ENCODE peak calls at places on chromosome 22, in five cellular contexts. One of them, this sample, is unnamed.

GRCh38 chr22:50399751-50400331 is 56.7 kb downstream of the PPP6R2 start:
- DNase-seq in fibroblast of villous mesenchyme: peak
- DNase-seq in posterior vena cava: no peak
- DNase-seq in RKO: peak
- DNase-seq in GDM1: peak
- DNase-seq in this sample: no peak

GRCh38 chr22:49948116-49948515 is 12.5 kb upstream of the PIM3 start:
- DNase-seq in fibroblast of villous mesenchyme: no peak
- DNase-seq in posterior vena cava: no peak
- DNase-seq in RKO: no peak
- DNase-seq in GDM1: no peak
- DNase-seq in this sample: no peak

GRCh38 chr22:43085658-43086606 is 3.3 kb downstream of the TTLL1 start:
- DNase-seq in fibroblast of villous mesenchyme: no peak
- DNase-seq in posterior vena cava: no peak
- DNase-seq in RKO: no peak
- DNase-seq in GDM1: no peak
- DNase-seq in this sample: no peak

GRCh38 chr22:46220921-46221320 is 29.2 kb downstream of the CDPF1 start:
- DNase-seq in fibroblast of villous mesenchyme: no peak
- DNase-seq in posterior vena cava: no peak
- DNase-seq in RKO: no peak
- DNase-seq in GDM1: no peak
- DNase-seq in this sample: no peak

GRCh38 chr22:45359627-45360026 is 49.9 kb downstream of the FAM118A start:
- DNase-seq in fibroblast of villous mesenchyme: no peak
- DNase-seq in posterior vena cava: no peak
- DNase-seq in RKO: no peak
- DNase-seq in GDM1: no peak
- DNase-seq in this sample: no peak

GRCh38 chr22:45051946-45052345 is 42.1 kb upstream of the PHF21B start:
- DNase-seq in fibroblast of villous mesenchyme: no peak
- DNase-seq in posterior vena cava: peak
- DNase-seq in RKO: no peak
- DNase-seq in GDM1: no peak
- DNase-seq in this sample: no peak

GRCh38 chr22:46085831-46086576 is 64.3 kb upstream of the PPARA start:
- DNase-seq in fibroblast of villous mesenchyme: peak
- DNase-seq in posterior vena cava: peak
- DNase-seq in RKO: no peak
- DNase-seq in GDM1: no peak
- DNase-seq in this sample: peak

GRCh38 chr22:18032455-18033101 is 8.2 kb upstream of the MICAL3 start:
- DNase-seq in fibroblast of villous mesenchyme: peak
- DNase-seq in posterior vena cava: peak
- DNase-seq in RKO: peak
- DNase-seq in GDM1: no peak
- DNase-seq in this sample: no peak

GRCh38 chr22:20089977-20090729 is 10.1 kb downstream of the DGCR8 start:
- DNase-seq in fibroblast of villous mesenchyme: peak
- DNase-seq in posterior vena cava: no peak
- DNase-seq in RKO: peak
- DNase-seq in GDM1: no peak
- DNase-seq in this sample: no peak

GRCh38 chr22:37459211-37459610 is 27.0 kb downstream of the MFNG start:
- DNase-seq in fibroblast of villous mesenchyme: no peak
- DNase-seq in posterior vena cava: no peak
- DNase-seq in RKO: no peak
- DNase-seq in GDM1: no peak
- DNase-seq in this sample: no peak

GRCh38 chr22:37843746-37844089 is 416 bp downstream of the ANKRD54 start:
- DNase-seq in fibroblast of villous mesenchyme: no peak
- DNase-seq in posterior vena cava: no peak
- DNase-seq in RKO: peak
- DNase-seq in GDM1: peak
- DNase-seq in this sample: no peak